ENCODE peak calls at places on chromosomes 5 and 9, in four cellular contexts. H is AG04449, I is HL-60, K is astrocyte of the cerebellum. V is an unnamed sample.

GRCh38 chr9:72524820-72525539 is 3.6 kb downstream of the TMC1 start:
- DNase-seq in H (peak; percentile 92), I (no peak), K (peak; percentile 93), V (peak; percentile 42)

GRCh38 chr9:111805841-111806241 is 11.1 kb upstream of the SHOC1 start:
- DNase-seq in H (no peak), I (no peak), K (peak; percentile 19), V (no peak)

GRCh38 chr5:141874262-141874964 is 3.8 kb downstream of the PCDH1 start:
- DNase-seq in H (no peak), I (no peak), K (no peak), V (no peak)

GRCh38 chr5:64147849-64148441 is 17.7 kb upstream of the RNF180 start:
- DNase-seq in H (no peak), I (no peak), K (peak; percentile 47), V (no peak)

GRCh38 chr9:123525957-123526356 is 170.0 kb downstream of the CRB2 start:
- DNase-seq in H (no peak), I (no peak), K (no peak), V (no peak)

GRCh38 chr9:126690431-126691051 is 76.8 kb downstream of the LMX1B start:
- DNase-seq in H (no peak), I (peak; percentile 21), K (no peak), V (no peak)

GRCh38 chr5:149062371-149063016 is 368 bp downstream of the SH3TC2 start:
- DNase-seq in H (peak; percentile 37), I (no peak), K (no peak), V (no peak)

GRCh38 chr5:169667896-169668674 is 31.0 kb downstream of the DOCK2 start:
- DNase-seq in H (no peak), I (no peak), K (no peak), V (no peak)

GRCh38 chr9:137960496-137960895 is 82.9 kb downstream of the CACNA1B start:
- DNase-seq in H (no peak), I (no peak), K (no peak), V (no peak)

GRCh38 chr5:178199581-178200434 is 4.5 kb upstream of the HNRNPAB start:
- DNase-seq in H (no peak), I (no peak), K (no peak), V (no peak)

GRCh38 chr9:7094052-7094451 is 336.3 kb downstream of the KDM4C start:
- DNase-seq in H (no peak), I (no peak), K (no peak), V (no peak)

GRCh38 chr9:70120834-70121510 is 77.3 kb downstream of the MAMDC2 start:
- DNase-seq in H (peak; percentile 85), I (no peak), K (peak; percentile 87), V (no peak)

GRCh38 chr5:24633705-24634325 is 11.0 kb downstream of the CDH10 start:
- DNase-seq in H (no peak), I (no peak), K (peak; percentile 26), V (no peak)

GRCh38 chr5:73946278-73946677 is 320.3 kb downstream of the ARHGEF28 start:
- DNase-seq in H (no peak), I (no peak), K (no peak), V (no peak)

GRCh38 chr5:28397502-28397941 is 1359.1 kb upstream of the CDH9 start:
- DNase-seq in H (peak; percentile 10), I (no peak), K (peak; percentile 72), V (no peak)

GRCh38 chr5:64566531-64566930 is 60.7 kb downstream of the RGS7BP start:
- DNase-seq in H (no peak), I (no peak), K (no peak), V (no peak)

DNA sequence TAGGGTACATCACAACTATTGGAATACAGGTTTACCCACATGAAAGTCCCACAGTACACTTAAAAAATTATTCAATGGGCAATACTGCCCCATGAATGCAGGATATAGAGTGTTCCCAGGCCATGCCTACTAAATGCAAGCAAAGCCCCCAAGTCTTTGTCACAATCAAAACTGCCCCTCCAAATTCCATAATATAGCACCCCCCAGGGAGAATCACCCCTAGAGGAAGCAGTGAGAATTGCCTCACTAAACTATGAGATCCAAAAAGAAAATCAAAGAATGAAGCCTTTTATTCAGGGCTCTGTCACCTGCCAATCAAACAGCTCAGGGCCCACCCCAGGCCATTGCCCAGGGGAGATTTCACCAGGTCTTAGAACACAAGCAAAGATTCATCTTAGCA is 90.8 kb downstream of the ATPSCKMT start:
- DNase-seq in H (no peak), I (no peak), K (no peak), V (no peak)
- H3K4me3 ChIP-seq in H (no peak overlapping the region), I (no peak overlapping the region), K (no peak overlapping the region), V (no peak overlapping the region)

DNA sequence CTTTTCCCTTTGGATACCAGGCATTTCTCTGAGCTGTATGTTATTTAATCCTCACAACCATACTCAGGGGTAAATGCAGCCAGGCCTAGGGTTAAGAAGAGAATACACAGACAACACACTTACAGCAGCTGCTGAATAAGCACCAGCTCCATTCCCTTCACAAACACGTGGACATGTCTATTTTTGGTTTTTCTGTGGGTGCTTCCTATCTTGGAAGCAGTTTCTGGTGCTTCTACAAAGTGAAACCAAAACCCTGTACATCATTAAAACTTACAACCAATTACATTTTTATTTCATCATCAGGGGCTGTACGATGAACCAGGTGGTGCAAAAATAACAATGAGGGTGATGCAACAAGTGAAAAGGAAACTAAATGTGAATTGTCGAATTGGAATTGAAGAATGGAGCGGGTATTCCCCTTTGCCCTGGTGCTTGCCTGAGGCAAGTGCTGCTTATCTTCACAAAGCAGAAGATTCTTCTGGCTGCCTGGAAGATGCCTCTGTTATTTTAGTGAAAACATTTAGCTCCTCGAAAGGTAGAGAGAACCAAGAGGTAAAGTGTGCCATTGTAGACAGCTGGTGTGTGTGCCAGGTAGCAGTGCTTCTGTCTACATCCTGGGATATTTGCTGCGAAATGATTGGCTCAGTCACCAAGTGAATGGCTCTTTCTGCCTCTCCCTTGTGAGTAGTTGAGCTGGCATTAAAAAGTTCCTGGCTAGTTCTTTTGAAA is 18.6 kb upstream of the IFNB1 start:
- DNase-seq in H (peak; percentile 19), I (no peak), K (peak; percentile 1), V (peak; percentile 36)
- TF ChIP-seq CTCF in H (no peak), I (no peak), K (no peak), V (no peak)

DNA sequence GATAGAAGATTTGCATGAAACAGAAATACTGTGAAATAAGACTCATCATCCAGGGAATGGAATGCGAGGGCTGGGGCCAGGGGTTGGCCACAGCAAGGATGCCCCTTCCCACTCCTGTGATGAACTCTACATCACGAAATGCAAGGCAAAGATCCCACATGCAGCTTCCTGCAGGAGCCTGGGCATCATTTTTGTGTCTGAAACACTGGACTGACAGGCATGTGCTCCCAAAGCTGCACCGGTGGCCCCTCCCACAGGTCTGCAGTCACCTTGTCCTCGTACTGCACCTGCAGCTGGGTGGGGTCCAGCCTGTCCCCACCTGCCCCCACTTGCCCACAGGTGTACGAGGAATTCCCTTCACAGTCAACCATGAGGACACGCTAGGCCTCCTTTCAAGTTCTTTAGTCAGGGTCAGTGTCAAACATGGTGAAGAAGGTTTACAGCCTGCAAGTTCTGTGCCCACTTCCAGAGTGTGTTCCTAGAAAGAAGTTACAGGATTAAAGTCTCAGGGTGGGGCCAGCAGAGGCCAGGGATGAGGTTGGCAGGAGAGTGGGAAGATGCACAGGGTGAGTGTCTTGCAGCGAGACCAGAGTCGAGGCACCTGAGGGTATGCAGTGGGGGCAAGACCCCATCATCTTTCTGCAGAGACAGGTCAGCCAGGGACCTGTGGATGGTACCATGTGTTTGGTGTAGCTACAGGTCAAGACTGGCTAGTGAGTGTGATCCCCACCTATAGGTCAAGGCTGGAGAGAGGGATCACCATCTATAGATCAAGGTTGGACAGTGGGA is 155.0 kb upstream of the IRX2 start:
- DNase-seq in H (no peak), I (no peak), K (no peak), V (no peak)
- H3K4me3 ChIP-seq in H (no peak overlapping the region), I (no peak overlapping the region), K (no peak overlapping the region), V (no peak overlapping the region)

GRCh38 chr5:139134906-139135305 is 63.3 kb downstream of the SIL1 start:
- DNase-seq in H (no peak), I (no peak), K (no peak), V (no peak)

GRCh38 chr5:139138790-139139189 is 59.4 kb downstream of the SIL1 start:
- DNase-seq in H (no peak), I (no peak), K (no peak), V (no peak)

GRCh38 chr5:139140631-139141071 is 57.5 kb downstream of the SIL1 start:
- DNase-seq in H (peak; percentile 10), I (no peak), K (peak; percentile 40), V (no peak)

GRCh38 chr5:139138109-139138508 is 60.1 kb downstream of the SIL1 start:
- DNase-seq in H (no peak), I (no peak), K (no peak), V (no peak)

DNA sequence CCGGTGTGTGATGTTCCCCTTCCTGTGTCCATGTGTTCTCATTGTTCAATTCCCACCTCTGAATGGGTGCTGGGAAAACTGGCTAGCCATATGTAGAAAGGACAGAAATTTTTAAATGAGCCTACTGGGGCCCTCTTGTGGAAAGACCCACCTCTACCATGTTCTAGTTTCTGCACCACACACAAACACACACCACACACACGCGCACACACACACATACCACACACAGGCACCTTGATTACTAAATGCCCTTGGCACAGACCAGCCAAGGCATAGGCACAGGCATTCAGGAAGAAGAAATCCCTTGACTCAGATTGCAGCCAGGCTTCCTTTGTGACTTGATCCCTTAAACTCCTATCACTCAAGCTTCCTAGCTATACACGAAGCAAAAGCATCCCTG is 60.5 kb downstream of the SIL1 start:
- DNase-seq in H (no peak), I (no peak), K (no peak), V (no peak)
- TF ChIP-seq CTCF in H (no peak), I (no peak), K (peak; percentile 27), V (peak; percentile 43)

GRCh38 chr5:3035452-3035851 is 284.0 kb upstream of the IRX2 start:
- DNase-seq in H (no peak), I (no peak), K (no peak), V (no peak)

GRCh38 chr5:3034449-3034848 is 283.0 kb upstream of the IRX2 start:
- DNase-seq in H (no peak), I (no peak), K (no peak), V (no peak)

GRCh38 chr5:3034881-3035280 is 283.4 kb upstream of the IRX2 start:
- DNase-seq in H (no peak), I (no peak), K (no peak), V (no peak)

GRCh38 chr5:3033033-3033755 is 281.7 kb upstream of the IRX2 start:
- DNase-seq in H (no peak), I (no peak), K (no peak), V (no peak)

GRCh38 chr5:3036041-3036440 is 284.6 kb upstream of the IRX2 start:
- DNase-seq in H (no peak), I (no peak), K (no peak), V (no peak)
- H3K4me3 ChIP-seq in H (no peak overlapping the region), I (no peak overlapping the region), K (no peak overlapping the region), V (no peak overlapping the region)

GRCh38 chr5:113043491-113043931 is 66.9 kb downstream of the DCP2 start:
- DNase-seq in H (no peak), I (no peak), K (no peak), V (no peak)
- TF ChIP-seq CTCF in H (peak; percentile 21), I (no peak), K (no peak), V (no peak)